ENCODE peak calls at places on chromosomes 3 and 15, in four cellular contexts. L is CD8-positive, alpha-beta T cell; N is ovary; U is cardiac fibroblast. F is an unnamed sample.

GRCh38 chr15:49075876-49076275 is 29.6 kb upstream of the SECISBP2L start:
- DNase-seq in L (no peak), N (no peak), U (no peak), F (no peak)

GRCh38 chr3:177804646-177805045 is 607.4 kb upstream of the TBL1XR1 start:
- DNase-seq in L (no peak), N (no peak), U (no peak), F (no peak)

GRCh38 chr3:38588276-38588971 is 61.1 kb downstream of the SCN5A start:
- DNase-seq in L (peak), N (no peak), U (no peak), F (peak)

GRCh38 chr3:2156244-2156847 is 57.7 kb downstream of the CNTN4 start:
- DNase-seq in L (no peak), N (no peak), U (no peak), F (no peak)

GRCh38 chr15:98660055-98660454 is 11.7 kb downstream of the IGF1R start:
- DNase-seq in L (no peak), N (no peak), U (no peak), F (no peak)

GRCh38 chr3:94234177-94234788 is 171.4 kb downstream of the NSUN3 start:
- DNase-seq in L (no peak), N (no peak), U (peak), F (no peak)

GRCh38 chr3:41301548-41301947 is 102.2 kb downstream of the CTNNB1 start:
- DNase-seq in L (no peak), N (no peak), U (no peak), F (no peak)

GRCh38 chr3:65149877-65150276 is 462.1 kb upstream of the ADAMTS9 start:
- DNase-seq in L (no peak), N (no peak), U (no peak), F (no peak)

GRCh38 chr15:41934843-41935242 is 37.5 kb downstream of the EHD4 start:
- DNase-seq in L (peak), N (no peak), U (no peak), F (no peak)

GRCh38 chr3:12194209-12194608 is 35.5 kb upstream of the TIMP4 start:
- DNase-seq in L (no peak), N (no peak), U (peak), F (no peak)

GRCh38 chr15:80403712-80404056 is 498 bp upstream of the ARNT2 start:
- DNase-seq in L (no peak), N (no peak), U (no peak), F (no peak)

GRCh38 chr3:35028157-35028556 is 611.2 kb upstream of the ARPP21 start:
- DNase-seq in L (no peak), N (no peak), U (no peak), F (no peak)

GRCh38 chr3:172092658-172093057 is 53.3 kb downstream of the FNDC3B start:
- DNase-seq in L (no peak), N (no peak), U (no peak), F (no peak)

GRCh38 chr15:36585774-36586173 is 6.3 kb downstream of the CDIN1 start:
- DNase-seq in L (no peak), N (no peak), U (no peak), F (no peak)

GRCh38 chr15:64842099-64842940 is 605 bp downstream of the PLEKHO2 start:
- DNase-seq in L (peak), N (peak), U (peak), F (no peak)

GRCh38 chr3:136659253-136659652 is 92.9 kb downstream of the STAG1 start:
- DNase-seq in L (no peak), N (no peak), U (peak), F (no peak)

GRCh38 chr15:80736571-80736970 is 41.5 kb downstream of the ABHD17C start:
- DNase-seq in L (no peak), N (no peak), U (peak), F (no peak)

GRCh38 chr3:72082121-72082715 is 297.3 kb upstream of the PROK2 start:
- DNase-seq in L (no peak), N (no peak), U (peak), F (no peak)

GRCh38 chr3:45054196-45054857 is 28.2 kb downstream of the CLEC3B start:
- DNase-seq in L (no peak), N (no peak), U (peak), F (no peak)

GRCh38 chr15:60362318-60363023 is 35.3 kb downstream of the ANXA2 start:
- DNase-seq in L (no peak), N (no peak), U (peak), F (no peak)

GRCh38 chr3:170007031-170007663 is 30.6 kb upstream of the GPR160 start:
- DNase-seq in L (peak), N (no peak), U (peak), F (no peak)

GRCh38 chr15:70625438-70625837 is 137.9 kb downstream of the UACA start:
- DNase-seq in L (no peak), N (no peak), U (no peak), F (no peak)

GRCh38 chr3:162525052-162525451 is 1028.4 kb downstream of the OTOL1 start:
- DNase-seq in L (no peak), N (no peak), U (peak), F (no peak)

GRCh38 chr15:68407141-68407885 is 24.6 kb downstream of the ITGA11 start:
- DNase-seq in L (peak), N (no peak), U (peak), F (peak)

GRCh38 chr3:64489361-64490044 is 198.3 kb downstream of the ADAMTS9 start:
- DNase-seq in L (no peak), N (peak), U (peak), F (no peak)

GRCh38 chr3:120956143-120956542 is 48.1 kb downstream of the STXBP5L start:
- DNase-seq in L (no peak), N (no peak), U (no peak), F (no peak)

GRCh38 chr3:122586098-122586497 is 8.6 kb downstream of the PARP15 start:
- DNase-seq in L (no peak), N (no peak), U (no peak), F (no peak)

GRCh38 chr15:92071030-92071644 is 217.6 kb downstream of the SLCO3A1 start:
- DNase-seq in L (no peak), N (no peak), U (no peak), F (no peak)

GRCh38 chr3:16290007-16290826 is 25.2 kb downstream of the OXNAD1 start:
- DNase-seq in L (no peak), N (peak), U (peak), F (no peak)

GRCh38 chr3:70383360-70383831 is 71.0 kb upstream of the MDFIC2 start:
- DNase-seq in L (no peak), N (no peak), U (no peak), F (no peak)

GRCh38 chr3:120177151-120177550 is 82.9 kb upstream of the GSK3B start:
- DNase-seq in L (peak), N (no peak), U (peak), F (no peak)

GRCh38 chr3:64505419-64505818 is 182.4 kb downstream of the ADAMTS9 start:
- DNase-seq in L (no peak), N (no peak), U (no peak), F (no peak)

GRCh38 chr3:50003216-50003615 is 63.3 kb downstream of the RBM6 start:
- DNase-seq in L (no peak), N (no peak), U (peak), F (no peak)

GRCh38 chr15:79089331-79089889 is 1.2 kb downstream of the RASGRF1 start:
- DNase-seq in L (no peak), N (no peak), U (no peak), F (peak)

GRCh38 chr3:25478358-25478757 is 50.3 kb downstream of the RARB start:
- DNase-seq in L (no peak), N (no peak), U (no peak), F (no peak)

GRCh38 chr3:76369170-76369569 is 583.8 kb upstream of the ZNF717 start:
- DNase-seq in L (no peak), N (no peak), U (no peak), F (no peak)
- TF ChIP-seq CTCF in L (no peak), N (no peak), U (peak), F (peak)

GRCh38 chr3:179653777-179654117 is 907 bp downstream of the USP13 start:
- DNase-seq in L (no peak), N (peak), U (no peak), F (no peak)

GRCh38 chr3:179655236-179655635 is 2.4 kb downstream of the USP13 start:
- DNase-seq in L (no peak), N (no peak), U (no peak), F (no peak)

GRCh38 chr3:179651687-179652466 is 963 bp upstream of the USP13 start:
- DNase-seq in L (no peak), N (no peak), U (no peak), F (no peak)

GRCh38 chr3:179653106-179653776 is 401 bp downstream of the USP13 start:
- DNase-seq in L (peak), N (peak), U (peak), F (peak)

DNA sequence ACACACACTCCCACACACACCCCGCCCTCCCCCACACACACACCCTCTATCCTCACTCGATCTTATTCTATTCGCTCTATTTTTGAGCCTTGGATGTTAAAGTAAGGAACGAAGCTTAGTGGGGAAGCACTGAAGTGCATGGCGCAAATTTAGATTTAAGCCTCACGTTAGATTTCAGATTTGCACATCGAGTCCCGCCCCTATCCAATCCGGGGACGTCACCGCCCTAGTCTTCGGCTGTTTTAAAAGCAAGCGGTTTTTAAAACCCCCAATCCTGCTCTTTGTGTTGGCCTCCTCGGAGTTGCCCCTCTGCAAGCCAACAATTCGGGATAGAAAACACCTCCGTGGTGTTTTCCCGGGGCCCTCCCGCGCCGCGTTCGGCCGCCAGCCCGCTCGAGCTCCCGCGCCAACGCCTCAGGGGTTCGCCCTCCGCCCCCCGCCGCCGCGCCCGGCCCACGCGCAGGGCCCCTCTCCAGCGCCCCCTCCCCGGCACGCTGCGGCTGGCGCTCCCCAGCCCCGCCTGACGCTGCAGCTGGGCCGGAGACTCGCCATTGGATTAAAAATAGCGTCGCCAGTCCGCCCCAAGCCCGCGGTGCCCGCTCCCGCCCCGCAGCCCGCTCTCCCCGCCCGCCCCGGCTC is at the start of gene USP13:
- DNase-seq in L (peak), N (peak), U (peak), F (peak)
- TF ChIP-seq CTCF in L (no peak), N (no peak), U (no peak), F (no peak)

GRCh38 chr3:9249273-9250192 is at the start of gene SRGAP3:
- DNase-seq in L (peak), N (peak), U (peak), F (peak)
- TF ChIP-seq CTCF in L (peak), N (peak), U (peak), F (peak)

GRCh38 chr3:106542101-106542769 is 673.4 kb upstream of the CBLB start:
- DNase-seq in L (no peak), N (no peak), U (peak), F (no peak)

GRCh38 chr3:106540743-106541142 is 671.9 kb upstream of the CBLB start:
- DNase-seq in L (no peak), N (no peak), U (no peak), F (no peak)
- TF ChIP-seq CTCF in L (no peak), N (no peak), U (no peak), F (no peak)

DNA sequence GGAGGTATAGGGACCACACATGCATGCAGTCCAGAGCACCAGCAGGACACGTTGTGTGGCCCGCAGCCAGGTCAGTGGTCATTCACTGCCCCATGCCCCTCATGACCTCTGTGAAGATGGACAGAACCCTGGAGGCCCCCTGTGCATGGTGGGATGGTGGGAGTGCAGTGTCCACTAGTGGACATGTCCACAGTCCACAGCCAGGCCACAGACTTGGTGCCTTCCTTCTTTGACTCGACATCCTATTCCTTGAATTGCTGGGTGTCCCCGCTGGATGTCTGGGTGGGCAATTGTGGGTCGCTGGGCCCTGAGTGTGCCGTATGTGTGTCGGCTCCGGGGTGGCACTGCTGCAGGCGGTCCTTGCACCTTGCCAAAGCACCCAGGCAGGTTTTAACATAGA is 35.7 kb downstream of the KLF15 start:
- DNase-seq in L (peak), N (no peak), U (no peak), F (peak)
- TF ChIP-seq CTCF in L (no peak), N (no peak), U (no peak), F (no peak)

DNA sequence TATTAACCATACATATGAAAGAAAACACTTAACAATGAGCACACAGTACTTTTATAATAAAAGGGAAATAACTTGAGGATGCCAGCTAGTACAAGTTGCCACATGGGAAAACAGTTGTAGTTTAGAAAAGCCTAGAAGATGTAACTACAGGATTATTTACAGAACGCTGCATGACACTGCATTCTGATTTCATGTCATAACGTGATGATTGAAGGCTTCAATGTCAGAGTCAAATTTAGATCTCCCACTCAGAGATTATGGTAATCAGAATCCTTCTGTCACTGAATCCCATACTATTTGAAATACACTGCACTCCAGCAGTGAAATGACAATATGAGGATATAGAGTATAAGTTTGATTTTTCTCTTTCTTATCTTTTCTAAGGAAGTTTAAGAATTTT is 253.9 kb upstream of the LRRN1 start:
- DNase-seq in L (no peak), N (no peak), U (no peak), F (no peak)
- TF ChIP-seq CTCF in L (no peak), N (no peak), U (no peak), F (no peak)

DNA sequence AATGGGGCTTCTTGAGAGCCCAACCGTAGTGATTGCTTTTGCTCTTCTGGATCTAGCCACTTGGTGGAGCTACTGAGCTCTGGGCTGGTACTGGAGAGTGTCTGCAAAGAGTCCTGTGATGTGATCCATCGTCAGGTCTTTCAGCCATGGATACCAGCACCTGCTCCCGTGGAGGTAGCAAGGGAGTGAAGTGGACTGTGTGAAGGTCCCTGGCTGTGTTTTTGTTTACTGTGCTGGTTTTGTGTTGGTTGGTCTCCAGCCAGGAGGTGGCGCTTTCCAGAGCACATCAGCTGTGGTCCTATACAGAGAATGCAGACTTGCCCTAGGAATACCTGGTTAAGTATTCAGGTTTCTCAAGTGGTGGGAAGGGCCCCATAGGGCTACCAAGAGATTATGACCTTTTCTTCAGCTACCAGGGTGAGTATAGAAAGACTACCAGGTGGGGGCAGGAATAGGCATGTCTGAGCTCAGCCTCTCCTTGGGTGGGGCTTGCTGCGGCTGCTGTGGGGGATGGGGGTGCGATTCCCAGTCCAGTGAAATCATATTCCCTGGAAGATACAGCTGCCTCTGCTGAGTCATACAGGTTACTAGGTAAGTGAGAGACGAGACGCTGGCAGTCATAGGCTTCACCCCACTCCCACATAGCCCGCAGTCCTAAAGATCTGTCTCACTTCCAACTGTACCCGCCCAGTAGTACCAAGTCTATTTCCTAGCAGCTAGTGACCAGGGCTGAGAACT is 733.7 kb downstream of the ZNF385D start:
- DNase-seq in L (no peak), N (no peak), U (peak), F (no peak)
- TF ChIP-seq CTCF in L (no peak), N (no peak), U (peak), F (peak)

GRCh38 chr3:51307458-51307857 is 77.6 kb upstream of the MANF start:
- DNase-seq in L (no peak), N (no peak), U (no peak), F (no peak)

GRCh38 chr3:51306093-51306492 is 79.0 kb upstream of the MANF start:
- DNase-seq in L (no peak), N (no peak), U (no peak), F (no peak)

DNA sequence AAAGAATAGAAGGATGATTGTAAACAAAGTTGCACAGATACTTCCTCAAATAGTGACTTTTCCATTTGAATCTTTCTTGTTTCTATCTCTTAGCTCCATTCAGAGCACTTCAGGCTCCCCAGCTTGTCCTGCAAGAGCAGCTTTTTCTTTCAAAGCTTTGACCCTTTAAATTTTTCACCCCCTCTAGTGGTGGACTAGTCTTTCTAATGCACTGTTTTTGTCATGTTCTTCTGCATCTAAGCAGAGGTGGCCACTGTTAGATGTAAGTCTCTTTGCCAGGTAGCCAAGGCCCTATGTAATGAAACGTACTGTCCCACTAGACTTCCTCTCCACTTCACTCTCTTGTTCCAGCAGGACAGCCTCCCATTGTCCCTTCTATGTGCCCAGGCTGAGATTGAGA is 74.0 kb upstream of the MANF start:
- DNase-seq in L (no peak), N (no peak), U (peak), F (no peak)
- TF ChIP-seq CTCF in L (peak), N (no peak), U (peak), F (peak)

GRCh38 chr3:62113092-62113491 is 260.3 kb downstream of the FEZF2 start:
- DNase-seq in L (no peak), N (no peak), U (no peak), F (no peak)

GRCh38 chr3:62110801-62111200 is 262.5 kb downstream of the FEZF2 start:
- DNase-seq in L (no peak), N (no peak), U (peak), F (no peak)

GRCh38 chr3:62109534-62109933 is 263.8 kb downstream of the FEZF2 start:
- DNase-seq in L (no peak), N (no peak), U (peak), F (no peak)
- TF ChIP-seq CTCF in L (no peak), N (no peak), U (peak), F (no peak)

DNA sequence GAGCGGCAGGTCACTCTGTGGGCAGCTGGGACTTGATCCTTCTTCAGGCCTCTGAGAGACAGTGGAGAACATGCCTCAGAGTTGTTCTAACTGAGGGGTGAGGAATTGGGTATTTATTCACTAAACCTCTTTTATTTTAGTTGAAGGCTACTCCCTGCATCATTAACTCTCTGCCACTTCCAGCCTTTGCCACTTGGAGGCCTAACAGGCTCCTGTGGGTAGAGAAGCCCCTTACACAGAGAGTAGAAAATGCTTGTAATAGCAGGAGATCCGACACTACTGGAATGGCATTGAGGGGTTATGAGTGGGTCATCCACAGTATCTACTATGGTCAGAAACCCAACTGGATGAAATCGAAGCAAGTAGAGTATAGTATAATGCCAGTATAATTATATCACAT is 81.7 kb downstream of the RYR3 start:
- DNase-seq in L (no peak), N (no peak), U (no peak), F (no peak)
- TF ChIP-seq CTCF in L (no peak), N (no peak), U (no peak), F (no peak)